ENCODE peak calls at places on chromosomes 2 and 18, in five cellular contexts. P is NCI-H446 treated with DMSO at 0.1 percent for 48 hours; K is stimulated activated CD4-positive, alpha-beta T cell treated with anti-CD3 and anti-CD28 coated beads, Interleukin-1b, Interleukin-23, amount 100 ng/mL, for 1 hour; A is AG08396; H is kidney glomerular epithelial cell. T is an unnamed sample.

GRCh38 chr2:105403241-105403784 is 4.5 kb upstream of the FHL2 start:
- DNase-seq in K (no peak), P (no peak), A (no peak), H (no peak), T (no peak)

GRCh38 chr2:200193331-200193730 is 113.2 kb upstream of the SPATS2L start:
- DNase-seq in P (no peak), A (no peak), H (no peak), K (no peak), T (no peak)

GRCh38 chr18:74507927-74508326 is 11.8 kb downstream of the CNDP2 start:
- DNase-seq in H (no peak), P (no peak), A (no peak), K (no peak), T (no peak)

GRCh38 chr2:233267516-233268245 is 16.2 kb downstream of the ATG16L1 start:
- DNase-seq in K (no peak), H (no peak), A (no peak), P (no peak), T (no peak)

GRCh38 chr2:43110442-43110871 is 115.9 kb downstream of the ZFP36L2 start:
- DNase-seq in H (peak; percentile 42), A (peak; percentile 79), P (no peak), K (no peak), T (no peak)

GRCh38 chr18:67634631-67635338 is 118.3 kb upstream of the DSEL start:
- DNase-seq in H (no peak), P (no peak), A (no peak), K (no peak), T (no peak)

GRCh38 chr18:26225915-26226228 is 373 bp upstream of the TAF4B start:
- DNase-seq in H (no peak), K (no peak), A (no peak), P (no peak), T (no peak)

GRCh38 chr2:63192169-63192888 is 141.7 kb downstream of the OTX1 start:
- DNase-seq in K (no peak), H (no peak), P (no peak), A (no peak), T (peak; percentile 5)

GRCh38 chr18:13147146-13147545 is 71.4 kb upstream of the LDLRAD4 start:
- DNase-seq in P (no peak), K (no peak), A (no peak), H (no peak), T (peak; percentile 85)

GRCh38 chr18:44758821-44759624 is 78.3 kb downstream of the SETBP1 start:
- DNase-seq in H (no peak), K (peak; percentile 4), P (no peak), A (no peak), T (no peak)

GRCh38 chr2:169865492-169865891 is 38.2 kb downstream of the UBR3 start:
- DNase-seq in K (no peak), A (no peak), H (no peak), P (no peak), T (no peak)

GRCh38 chr2:104286806-104287205 is 567.1 kb upstream of the POU3F3 start:
- DNase-seq in P (peak; percentile 2), A (no peak), K (no peak), H (no peak), T (no peak)

GRCh38 chr2:142992843-142993242 is 115.4 kb downstream of the KYNU start:
- DNase-seq in P (no peak), H (no peak), A (no peak), K (no peak), T (no peak)

GRCh38 chr2:227164745-227165350 is 424 bp downstream of the COL4A3 start:
- DNase-seq in K (no peak), A (no peak), P (no peak), H (peak; percentile 27), T (peak; percentile 8)

GRCh38 chr2:192190474-192190873 is 4.3 kb downstream of the TMEFF2 start:
- DNase-seq in K (no peak), P (peak; percentile 13), A (peak; percentile 14), H (peak; percentile 20), T (no peak)

GRCh38 chr2:32553829-32554432 is 73.9 kb upstream of the TTC27 start:
- DNase-seq in P (peak; percentile 22), K (no peak), H (peak; percentile 35), A (peak; percentile 22), T (peak; percentile 5)

GRCh38 chr2:38494394-38494793 is 108.3 kb downstream of the HNRNPLL start:
- DNase-seq in A (no peak), H (no peak), P (no peak), K (no peak), T (no peak)

GRCh38 chr18:63082661-63083531 is 236.7 kb downstream of the BCL2 start:
- DNase-seq in K (no peak), H (no peak), P (no peak), A (no peak), T (no peak)

GRCh38 chr18:71431171-71431570 is 1113.0 kb downstream of the CBLN2 start:
- DNase-seq in K (no peak), P (no peak), H (no peak), A (no peak), T (no peak)

GRCh38 chr2:12036640-12036983 is 290.2 kb downstream of the LPIN1 start:
- DNase-seq in H (no peak), K (no peak), A (no peak), P (no peak), T (no peak)

GRCh38 chr2:33614190-33614589 is 15.1 kb upstream of the FAM98A start:
- DNase-seq in H (no peak), P (no peak), A (no peak), K (no peak), T (no peak)

GRCh38 chr2:25788457-25788856 is 89.8 kb downstream of the ASXL2 start:
- DNase-seq in A (no peak), H (no peak), K (no peak), P (no peak), T (no peak)

GRCh38 chr18:45793295-45793965 is 32.0 kb upstream of the SIGLEC15 start:
- DNase-seq in K (no peak), A (peak; percentile 55), H (peak; percentile 61), P (no peak), T (no peak)

GRCh38 chr2:29878898-29879297 is 42.5 kb downstream of the ALK start:
- DNase-seq in P (no peak), K (no peak), H (peak; percentile 81), A (peak; percentile 22), T (no peak)

GRCh38 chr2:226215902-226216503 is 583.6 kb downstream of the IRS1 start:
- DNase-seq in A (peak; percentile 12), K (peak; percentile 13), P (no peak), H (peak; percentile 60), T (peak; percentile 34)

GRCh38 chr2:170530284-170530745 is 184.8 kb upstream of the SP5 start:
- DNase-seq in A (peak; percentile 29), H (peak; percentile 52), K (no peak), P (peak; percentile 94), T (peak; percentile 91)

GRCh38 chr2:170189757-170190156 is 11.8 kb downstream of the MYO3B start:
- DNase-seq in K (no peak), A (no peak), H (no peak), P (no peak), T (no peak)

GRCh38 chr18:12000072-12000659 is 18.9 kb downstream of the IMPA2 start:
- DNase-seq in P (no peak), K (no peak), A (no peak), H (no peak), T (no peak)

GRCh38 chr18:48957616-48958015 is 6.9 kb upstream of the SMAD7 start:
- DNase-seq in A (no peak), K (no peak), P (no peak), H (no peak), T (no peak)

GRCh38 chr2:43331428-43331827 is 105.0 kb upstream of the ZFP36L2 start:
- DNase-seq in H (no peak), A (no peak), K (no peak), P (no peak), T (peak; percentile 25)

GRCh38 chr2:184444623-184445223 is 153.6 kb upstream of the ZNF804A start:
- DNase-seq in A (no peak), H (no peak), K (no peak), P (no peak), T (no peak)

GRCh38 chr18:45014047-45014501 is 333.4 kb downstream of the SETBP1 start:
- DNase-seq in H (peak; percentile 92), P (no peak), K (no peak), A (peak; percentile 78), T (no peak)

GRCh38 chr2:65554765-65555561 is 122.6 kb upstream of the SPRED2 start:
- DNase-seq in H (peak; percentile 18), P (no peak), A (no peak), K (no peak), T (peak; percentile 7)

GRCh38 chr2:143732076-143732475 is 602.9 kb downstream of the ARHGAP15 start:
- DNase-seq in A (no peak), K (no peak), H (peak; percentile 34), P (peak; percentile 7), T (no peak)

GRCh38 chr2:240958366-240959213 is 39.8 kb upstream of the SNED1 start:
- DNase-seq in K (no peak), A (no peak), P (no peak), H (no peak), T (no peak)

GRCh38 chr18:36352384-36352783 is 54.9 kb downstream of the FHOD3 start:
- DNase-seq in P (peak; percentile 14), A (peak; percentile 53), K (no peak), H (peak; percentile 89), T (no peak)